ENCODE peak calls at places on chromosomes 7 and 10, in nine cellular contexts. K is tibial artery, Q is cardiac muscle cell, M is left ventricle myocardium inferior, T is PC-3, H is transverse colon, G is IMR-90, Z is K562, D is fibroblast of the aortic adventitia. P is an unnamed sample.

GRCh38 chr7:50782376-50783208 is at the start of gene GRB10:
- DNase-seq in T (peak), H (no peak), K (no peak), D (no peak), Z (no peak), G (peak), M (peak), Q (peak), P (no peak)

GRCh38 chr10:122379537-122379936 is 5.0 kb downstream of the PLEKHA1 start:
- DNase-seq in M (no peak), Q (no peak), Z (no peak), K (no peak), T (no peak), H (no peak), D (no peak), G (no peak), P (no peak)

GRCh38 chr10:118799779-118800178 is 45.0 kb upstream of the CACUL1 start:
- DNase-seq in D (peak), G (peak), T (peak), K (no peak), Z (no peak), Q (no peak), H (no peak), M (no peak), P (peak)

GRCh38 chr7:4725014-4725951 is 43.2 kb downstream of the FOXK1 start:
- DNase-seq in Q (peak), H (peak), K (peak), M (peak), G (peak), Z (no peak), D (peak), T (peak), P (peak)

GRCh38 chr10:124697837-124698559 is 46.2 kb downstream of the FAM53B start:
- DNase-seq in M (no peak), K (no peak), D (no peak), H (no peak), Q (no peak), T (no peak), Z (no peak), G (peak), P (no peak)

GRCh38 chr10:14873090-14873760 is 5.4 kb upstream of the SUV39H2 start:
- DNase-seq in G (peak), D (peak), M (no peak), K (no peak), H (no peak), Z (no peak), Q (no peak), T (peak), P (peak)

GRCh38 chr10:112203328-112204076 is 19.9 kb upstream of the GPAM start:
- DNase-seq in Q (no peak), T (no peak), Z (no peak), K (no peak), D (peak), G (peak), M (no peak), H (no peak), P (no peak)

GRCh38 chr10:65194131-65194530 is 1672.9 kb downstream of the REEP3 start:
- DNase-seq in H (no peak), M (no peak), Z (no peak), Q (no peak), T (peak), G (no peak), D (no peak), K (no peak), P (peak)

GRCh38 chr7:115631782-115632181 is 398.8 kb downstream of the TFEC start:
- DNase-seq in K (no peak), M (no peak), Q (no peak), D (peak), G (peak), Z (no peak), H (no peak), T (no peak), P (no peak)

GRCh38 chr10:54284526-54285193 is 516.4 kb downstream of the PCDH15 start:
- DNase-seq in Z (no peak), T (peak), G (no peak), H (no peak), K (no peak), Q (no peak), D (no peak), M (no peak), P (peak)

GRCh38 chr7:38795596-38795995 is 113.4 kb downstream of the VPS41 start:
- DNase-seq in T (no peak), G (no peak), Z (no peak), Q (no peak), K (no peak), D (no peak), H (no peak), M (no peak), P (no peak)

GRCh38 chr10:28587970-28588290 is 55.0 kb downstream of the WAC start:
- DNase-seq in T (no peak), H (no peak), Q (peak), M (no peak), K (no peak), D (peak), G (peak), Z (no peak), P (peak)

GRCh38 chr10:132714096-132714721 is 71.7 kb downstream of the NKX6-2 start:
- DNase-seq in T (no peak), K (no peak), D (no peak), H (no peak), G (no peak), M (peak), Q (no peak), Z (no peak), P (peak)

GRCh38 chr10:78919111-78919966 is 149.4 kb upstream of the ZMIZ1 start:
- DNase-seq in M (no peak), Q (no peak), Z (peak), G (no peak), D (no peak), T (peak), K (no peak), H (no peak), P (no peak)

GRCh38 chr7:95840953-95841950 is 68.9 kb downstream of the DYNC1I1 start:
- DNase-seq in G (no peak), Q (peak), K (no peak), D (no peak), M (no peak), T (peak), H (no peak), Z (peak), P (no peak)

GRCh38 chr7:43039346-43039745 is 73.1 kb upstream of the HECW1 start:
- DNase-seq in K (no peak), Q (no peak), Z (no peak), G (no peak), D (no peak), H (no peak), M (no peak), T (no peak), P (no peak)

GRCh38 chr7:8051373-8051772 is 82.8 kb downstream of the GLCCI1 start:
- DNase-seq in T (no peak), Z (no peak), Q (no peak), G (no peak), M (no peak), K (no peak), H (no peak), D (no peak), P (no peak)

GRCh38 chr10:12946372-12946771 is 55.1 kb downstream of the CCDC3 start:
- DNase-seq in K (no peak), M (no peak), Z (no peak), D (no peak), H (no peak), Q (no peak), T (no peak), G (no peak), P (no peak)

GRCh38 chr10:123567984-123568745 is 98.0 kb upstream of the GPR26 start:
- DNase-seq in D (no peak), M (no peak), T (no peak), G (no peak), K (no peak), H (no peak), Z (no peak), Q (no peak), P (no peak)

GRCh38 chr7:157383868-157384267 is 47.1 kb downstream of the DNAJB6 start:
- DNase-seq in G (no peak), M (no peak), K (no peak), Z (no peak), Q (no peak), D (no peak), T (peak), H (no peak), P (no peak)

GRCh38 chr10:117374506-117375359 is 507 bp downstream of the PDZD8 start:
- DNase-seq in T (peak), Q (peak), Z (peak), G (peak), H (peak), K (peak), D (peak), M (peak), P (no peak)

GRCh38 chr7:30977222-30977621 is 13.5 kb downstream of the GHRHR start:
- DNase-seq in Z (no peak), K (no peak), G (no peak), D (no peak), M (no peak), T (no peak), Q (no peak), H (no peak), P (no peak)

GRCh38 chr10:5692476-5693358 is 8.1 kb downstream of the TASOR2 start:
- DNase-seq in Z (peak), K (no peak), T (no peak), Q (peak), H (peak), M (peak), D (peak), G (peak), P (no peak)

GRCh38 chr7:77497079-77497478 is 40.0 kb upstream of the PTPN12 start:
- DNase-seq in G (no peak), D (no peak), Q (no peak), H (no peak), K (no peak), T (no peak), Z (no peak), M (no peak), P (no peak)

GRCh38 chr10:12640026-12640425 is 290.7 kb downstream of the CAMK1D start:
- DNase-seq in K (no peak), D (no peak), M (no peak), H (no peak), T (no peak), Z (no peak), G (no peak), Q (no peak), P (no peak)

GRCh38 chr7:7478569-7478968 is 57.1 kb downstream of the COL28A1 start:
- DNase-seq in G (no peak), Q (no peak), D (no peak), K (no peak), T (no peak), H (no peak), M (no peak), Z (no peak), P (no peak)

GRCh38 chr7:98643232-98643985 is 26.3 kb downstream of the NPTX2 start:
- DNase-seq in D (no peak), Q (no peak), Z (no peak), K (no peak), M (no peak), H (no peak), G (no peak), T (no peak), P (no peak)

GRCh38 chr7:102230593-102230992 is 56.1 kb upstream of the SH2B2 start:
- DNase-seq in Q (no peak), T (no peak), G (peak), M (no peak), K (no peak), H (no peak), Z (no peak), D (peak), P (no peak)

GRCh38 chr10:132521041-132521465 is 16.5 kb upstream of the INPP5A start:
- DNase-seq in M (peak), G (no peak), T (no peak), Z (no peak), H (peak), K (peak), Q (no peak), D (no peak), P (no peak)

GRCh38 chr7:158096582-158096981 is 491.0 kb downstream of the PTPRN2 start:
- DNase-seq in D (no peak), M (no peak), Z (no peak), G (no peak), T (no peak), H (no peak), K (peak), Q (no peak), P (no peak)

GRCh38 chr7:604884-605531 is 85.4 kb upstream of the PDGFA start:
- DNase-seq in H (no peak), Z (peak), Q (no peak), K (peak), M (no peak), T (no peak), G (no peak), D (no peak), P (no peak)
- H3K4me3 ChIP-seq in H (no peak), Z (peak), Q (no peak), K (peak), M (peak), T (no peak), G (no peak), D (no peak), P (no peak)

DNA sequence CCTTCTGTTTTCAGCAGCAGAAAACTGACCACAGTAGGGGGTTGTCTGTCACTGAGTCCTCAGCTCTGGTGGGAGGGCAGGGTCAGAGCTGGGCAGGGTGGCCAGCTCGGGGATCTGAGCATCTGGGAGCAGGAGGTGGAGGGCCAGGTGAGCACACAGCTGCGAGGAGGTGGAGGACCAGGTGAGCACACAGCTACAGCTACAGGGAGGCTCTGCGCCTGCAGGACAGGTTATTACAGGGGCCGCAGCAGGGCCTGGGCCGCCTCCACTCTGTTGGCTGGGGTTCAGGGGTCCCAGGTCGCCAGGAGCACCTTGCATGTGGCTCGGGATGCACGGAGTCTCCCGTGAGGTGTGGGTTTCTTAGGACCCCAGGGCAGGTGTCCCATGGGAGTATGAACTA is 52.4 kb upstream of the PRKAR1B start:
- DNase-seq in T (no peak), Q (no peak), K (no peak), D (no peak), G (no peak), M (no peak), H (no peak), Z (no peak), P (no peak)
- TF ChIP-seq CTCF in T (no peak), Q (no peak), K (no peak), D (no peak), G (no peak), M (no peak), H (no peak), Z (no peak), P (no peak)

DNA sequence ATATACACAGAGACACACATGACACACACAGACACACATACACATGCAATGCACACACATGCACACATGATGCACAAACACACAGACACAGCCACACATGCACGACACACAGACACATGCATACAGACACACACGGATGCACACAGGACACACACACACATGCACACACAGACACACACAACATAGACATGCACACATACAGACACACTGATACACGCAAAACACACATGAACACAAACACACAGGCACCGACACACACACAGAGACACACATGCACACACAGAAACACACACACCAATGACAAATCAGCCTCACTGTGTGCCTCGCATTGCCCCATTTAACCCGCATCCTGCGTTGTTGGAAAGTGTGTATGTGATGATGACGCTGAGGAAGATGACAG is 232.4 kb downstream of the ADARB2 start:
- DNase-seq in K (no peak), Q (no peak), M (no peak), T (no peak), H (no peak), D (no peak), G (no peak), Z (no peak), P (no peak)
- H3K4me3 ChIP-seq in K (no peak), Q (no peak), M (no peak), T (no peak), H (no peak), D (no peak), G (no peak), Z (no peak), P (no peak)

GRCh38 chr7:123635551-123636359 is 19.9 kb upstream of the LMOD2 start:
- DNase-seq in K (no peak), H (no peak), G (peak), T (peak), M (no peak), Z (peak), D (peak), Q (peak), P (peak)
- TF ChIP-seq CTCF in K (no peak), H (peak), G (peak), T (peak), M (peak), Z (peak), D (peak), Q (peak), P (peak)

GRCh38 chr7:155206286-155207020 is 91.2 kb upstream of the INSIG1 start:
- DNase-seq in G (peak), T (peak), D (peak), Z (peak), M (peak), K (peak), Q (no peak), H (peak), P (peak)
- H3K4me3 ChIP-seq in G (no peak), T (peak), D (peak), Z (peak), M (peak), K (peak), Q (no peak), H (peak), P (no peak)

GRCh38 chr7:44375236-44375699 is 49.9 kb upstream of the CAMK2B start:
- DNase-seq in H (no peak), M (no peak), D (no peak), G (no peak), T (peak), K (no peak), Z (peak), Q (peak), P (no peak)
- TF ChIP-seq CTCF in H (no peak), M (peak), D (peak), G (no peak), T (peak), K (no peak), Z (peak), Q (no peak), P (no peak)

P was measured in astrocyte of the cerebellum.